ENCODE peak calls at places on chromosomes 13 and 19, in nine cellular contexts. One of them, this sample, is unnamed.
A peak's percentile ranks its signal among the peaks of the same experiment; 100 is the strongest.

GRCh38 chr13:112065521-112065866 is 1.5 kb upstream of the SOX1 start:
- DNase-seq in kidney epithelial cell: no peak
- DNase-seq in esophagus muscularis mucosa: peak; percentile 55
- DNase-seq in GM13976: no peak
- DNase-seq in B cell: no peak
- DNase-seq in epithelial cell of esophagus: no peak
- DNase-seq in GM20000: no peak
- DNase-seq in heart right ventricle: no peak
- DNase-seq in neural crest cell: no peak
- DNase-seq in this sample: no peak

GRCh38 chr19:58468216-58468839 is 1.4 kb downstream of the ZNF324 start:
- DNase-seq in B cell: no peak
- DNase-seq in GM20000: peak; percentile 25
- DNase-seq in epithelial cell of esophagus: peak; percentile 58
- DNase-seq in heart right ventricle: no peak
- DNase-seq in kidney epithelial cell: no peak
- DNase-seq in esophagus muscularis mucosa: no peak
- DNase-seq in neural crest cell: no peak
- DNase-seq in GM13976: no peak
- DNase-seq in this sample: no peak

GRCh38 chr19:15479391-15480345 is at the start of gene PGLYRP2:
- DNase-seq in kidney epithelial cell: no peak
- DNase-seq in B cell: no peak
- DNase-seq in GM20000: no peak
- DNase-seq in epithelial cell of esophagus: peak; percentile 30
- DNase-seq in GM13976: no peak
- DNase-seq in neural crest cell: no peak
- DNase-seq in heart right ventricle: no peak
- DNase-seq in esophagus muscularis mucosa: no peak
- DNase-seq in this sample: no peak

GRCh38 chr19:18262917-18263316 is 11.3 kb downstream of the IQCN start:
- DNase-seq in esophagus muscularis mucosa: no peak
- DNase-seq in heart right ventricle: no peak
- DNase-seq in B cell: no peak
- DNase-seq in neural crest cell: no peak
- DNase-seq in GM13976: no peak
- DNase-seq in epithelial cell of esophagus: no peak
- DNase-seq in kidney epithelial cell: no peak
- DNase-seq in GM20000: no peak
- DNase-seq in this sample: no peak

GRCh38 chr13:99871249-99871898 is 100.2 kb downstream of the ZIC5 start:
- DNase-seq in esophagus muscularis mucosa: no peak
- DNase-seq in B cell: no peak
- DNase-seq in heart right ventricle: no peak
- DNase-seq in kidney epithelial cell: no peak
- DNase-seq in GM20000: no peak
- DNase-seq in epithelial cell of esophagus: no peak
- DNase-seq in neural crest cell: no peak
- DNase-seq in GM13976: no peak
- DNase-seq in this sample: no peak

GRCh38 chr13:73607489-73608156 is 526.6 kb downstream of the KLF12 start:
- DNase-seq in neural crest cell: no peak
- DNase-seq in kidney epithelial cell: no peak
- DNase-seq in epithelial cell of esophagus: peak; percentile 79
- DNase-seq in B cell: no peak
- DNase-seq in heart right ventricle: no peak
- DNase-seq in GM13976: no peak
- DNase-seq in esophagus muscularis mucosa: no peak
- DNase-seq in GM20000: no peak
- DNase-seq in this sample: no peak

GRCh38 chr19:36139473-36140288 is at the start of gene CAPNS1:
- DNase-seq in heart right ventricle: peak; percentile 98
- DNase-seq in neural crest cell: peak; percentile 96
- DNase-seq in epithelial cell of esophagus: peak; percentile 96
- DNase-seq in GM20000: peak; percentile 98
- DNase-seq in kidney epithelial cell: peak; percentile 79
- DNase-seq in B cell: peak; percentile 92
- DNase-seq in GM13976: peak; percentile 98
- DNase-seq in esophagus muscularis mucosa: peak; percentile 98
- DNase-seq in this sample: peak; percentile 97

GRCh38 chr19:14059093-14059480 is 2.8 kb downstream of the PALM3 start:
- DNase-seq in neural crest cell: peak; percentile 36
- DNase-seq in esophagus muscularis mucosa: no peak
- DNase-seq in B cell: peak; percentile 55
- DNase-seq in kidney epithelial cell: no peak
- DNase-seq in GM13976: peak; percentile 84
- DNase-seq in epithelial cell of esophagus: no peak
- DNase-seq in heart right ventricle: no peak
- DNase-seq in GM20000: peak; percentile 86
- DNase-seq in this sample: no peak

GRCh38 chr19:18091217-18091608 is 4.5 kb upstream of the IL12RB1 start:
- DNase-seq in heart right ventricle: peak; percentile 32
- DNase-seq in neural crest cell: no peak
- DNase-seq in esophagus muscularis mucosa: no peak
- DNase-seq in kidney epithelial cell: no peak
- DNase-seq in epithelial cell of esophagus: no peak
- DNase-seq in GM20000: peak; percentile 64
- DNase-seq in B cell: peak; percentile 83
- DNase-seq in GM13976: peak; percentile 68
- DNase-seq in this sample: no peak

GRCh38 chr19:8826371-8826770 is 5.7 kb downstream of the ZNF558 start:
- DNase-seq in GM20000: no peak
- DNase-seq in esophagus muscularis mucosa: no peak
- DNase-seq in epithelial cell of esophagus: no peak
- DNase-seq in GM13976: no peak
- DNase-seq in B cell: no peak
- DNase-seq in kidney epithelial cell: no peak
- DNase-seq in heart right ventricle: no peak
- DNase-seq in neural crest cell: no peak
- DNase-seq in this sample: no peak

GRCh38 chr19:47377208-47377701 is 28.1 kb downstream of the DHX34 start:
- DNase-seq in esophagus muscularis mucosa: no peak
- DNase-seq in B cell: no peak
- DNase-seq in GM13976: no peak
- DNase-seq in heart right ventricle: peak; percentile 72
- DNase-seq in kidney epithelial cell: no peak
- DNase-seq in GM20000: no peak
- DNase-seq in neural crest cell: no peak
- DNase-seq in epithelial cell of esophagus: no peak
- DNase-seq in this sample: no peak

GRCh38 chr19:40279120-40279551 is 6.0 kb downstream of the AKT2 start:
- DNase-seq in B cell: no peak
- DNase-seq in epithelial cell of esophagus: no peak
- DNase-seq in kidney epithelial cell: no peak
- DNase-seq in GM20000: no peak
- DNase-seq in esophagus muscularis mucosa: no peak
- DNase-seq in neural crest cell: no peak
- DNase-seq in heart right ventricle: peak; percentile 80
- DNase-seq in GM13976: no peak
- DNase-seq in this sample: peak; percentile 84

GRCh38 chr13:70755411-70755810 is 647.2 kb upstream of the KLHL1 start:
- DNase-seq in GM13976: no peak
- DNase-seq in GM20000: no peak
- DNase-seq in B cell: no peak
- DNase-seq in epithelial cell of esophagus: no peak
- DNase-seq in heart right ventricle: no peak
- DNase-seq in neural crest cell: no peak
- DNase-seq in esophagus muscularis mucosa: no peak
- DNase-seq in kidney epithelial cell: no peak
- DNase-seq in this sample: no peak

GRCh38 chr19:14393303-14393702 is 12.1 kb downstream of the ADGRE5 start:
- DNase-seq in GM13976: peak; percentile 4
- DNase-seq in neural crest cell: no peak
- DNase-seq in epithelial cell of esophagus: no peak
- DNase-seq in B cell: no peak
- DNase-seq in heart right ventricle: no peak
- DNase-seq in GM20000: no peak
- DNase-seq in kidney epithelial cell: no peak
- DNase-seq in esophagus muscularis mucosa: no peak
- DNase-seq in this sample: no peak

GRCh38 chr19:4208385-4209094 is 20.8 kb upstream of the EBI3 start:
- DNase-seq in epithelial cell of esophagus: peak; percentile 56
- DNase-seq in GM20000: peak; percentile 58
- DNase-seq in kidney epithelial cell: no peak
- DNase-seq in B cell: no peak
- DNase-seq in heart right ventricle: no peak
- DNase-seq in esophagus muscularis mucosa: no peak
- DNase-seq in neural crest cell: no peak
- DNase-seq in GM13976: peak; percentile 66
- DNase-seq in this sample: no peak

GRCh38 chr13:44667950-44668349 is 91.8 kb upstream of the TSC22D1 start:
- DNase-seq in GM20000: peak; percentile 61
- DNase-seq in epithelial cell of esophagus: no peak
- DNase-seq in neural crest cell: no peak
- DNase-seq in heart right ventricle: no peak
- DNase-seq in B cell: no peak
- DNase-seq in GM13976: peak; percentile 58
- DNase-seq in kidney epithelial cell: no peak
- DNase-seq in esophagus muscularis mucosa: no peak
- DNase-seq in this sample: no peak

GRCh38 chr13:43573361-43573740 is 213.4 kb downstream of the ENOX1 start:
- DNase-seq in GM13976: no peak
- DNase-seq in epithelial cell of esophagus: peak; percentile 28
- DNase-seq in kidney epithelial cell: peak; percentile 16
- DNase-seq in heart right ventricle: no peak
- DNase-seq in esophagus muscularis mucosa: no peak
- DNase-seq in B cell: no peak
- DNase-seq in GM20000: no peak
- DNase-seq in neural crest cell: no peak
- DNase-seq in this sample: no peak

GRCh38 chr13:80923907-80924306 is 583.0 kb upstream of the SPRY2 start:
- DNase-seq in GM13976: no peak
- DNase-seq in epithelial cell of esophagus: peak; percentile 30
- DNase-seq in GM20000: no peak
- DNase-seq in heart right ventricle: no peak
- DNase-seq in neural crest cell: no peak
- DNase-seq in esophagus muscularis mucosa: no peak
- DNase-seq in kidney epithelial cell: no peak
- DNase-seq in B cell: no peak
- DNase-seq in this sample: no peak
- TF ChIP-seq CTCF in GM13976: no peak
- TF ChIP-seq CTCF in epithelial cell of esophagus: peak; percentile 48
- TF ChIP-seq CTCF in GM20000: no peak
- TF ChIP-seq CTCF in heart right ventricle: peak; percentile 52
- TF ChIP-seq CTCF in neural crest cell: peak; percentile 36
- TF ChIP-seq CTCF in esophagus muscularis mucosa: peak; percentile 8
- TF ChIP-seq CTCF in kidney epithelial cell: no peak
- TF ChIP-seq CTCF in B cell: no peak
- TF ChIP-seq CTCF in this sample: no peak

GRCh38 chr19:6396305-6396704 is 3.3 kb upstream of the GTF2F1 start:
- DNase-seq in esophagus muscularis mucosa: no peak
- DNase-seq in GM13976: no peak
- DNase-seq in B cell: no peak
- DNase-seq in heart right ventricle: no peak
- DNase-seq in GM20000: no peak
- DNase-seq in kidney epithelial cell: no peak
- DNase-seq in epithelial cell of esophagus: no peak
- DNase-seq in neural crest cell: no peak
- DNase-seq in this sample: no peak
- TF ChIP-seq CTCF in esophagus muscularis mucosa: no peak
- TF ChIP-seq CTCF in GM13976: no peak
- TF ChIP-seq CTCF in B cell: no peak
- TF ChIP-seq CTCF in heart right ventricle: no peak
- TF ChIP-seq CTCF in GM20000: no peak
- TF ChIP-seq CTCF in kidney epithelial cell: no peak
- TF ChIP-seq CTCF in epithelial cell of esophagus: no peak
- TF ChIP-seq CTCF in neural crest cell: no peak
- TF ChIP-seq CTCF in this sample: no peak

DNA sequence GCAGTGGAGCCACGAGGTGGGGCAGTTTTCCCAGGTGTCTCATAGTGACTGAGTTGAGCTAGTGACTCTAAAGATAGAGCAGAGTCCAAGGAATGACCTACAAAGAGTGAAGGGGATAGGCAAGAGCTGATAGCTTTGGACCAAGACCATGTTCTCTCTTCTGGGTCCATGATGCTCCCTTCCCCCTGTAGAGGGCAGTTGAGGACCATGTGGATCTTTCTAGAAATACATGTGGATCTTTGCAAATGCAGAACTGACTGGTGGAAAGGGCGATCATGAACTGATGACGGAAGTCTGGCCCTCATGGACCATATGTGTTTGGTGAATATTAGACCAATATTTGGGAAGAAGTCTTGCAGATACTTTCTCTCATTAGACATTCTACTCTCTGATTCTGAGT is 6.9 kb downstream of the PSG1 start:
- DNase-seq in neural crest cell: no peak
- DNase-seq in B cell: no peak
- DNase-seq in esophagus muscularis mucosa: no peak
- DNase-seq in epithelial cell of esophagus: peak; percentile 17
- DNase-seq in kidney epithelial cell: no peak
- DNase-seq in GM20000: no peak
- DNase-seq in GM13976: no peak
- DNase-seq in heart right ventricle: no peak
- DNase-seq in this sample: no peak
- TF ChIP-seq CTCF in neural crest cell: no peak
- TF ChIP-seq CTCF in B cell: no peak
- TF ChIP-seq CTCF in esophagus muscularis mucosa: no peak
- TF ChIP-seq CTCF in epithelial cell of esophagus: peak; percentile 8
- TF ChIP-seq CTCF in kidney epithelial cell: no peak
- TF ChIP-seq CTCF in GM20000: no peak
- TF ChIP-seq CTCF in GM13976: no peak
- TF ChIP-seq CTCF in heart right ventricle: no peak
- TF ChIP-seq CTCF in this sample: no peak

DNA sequence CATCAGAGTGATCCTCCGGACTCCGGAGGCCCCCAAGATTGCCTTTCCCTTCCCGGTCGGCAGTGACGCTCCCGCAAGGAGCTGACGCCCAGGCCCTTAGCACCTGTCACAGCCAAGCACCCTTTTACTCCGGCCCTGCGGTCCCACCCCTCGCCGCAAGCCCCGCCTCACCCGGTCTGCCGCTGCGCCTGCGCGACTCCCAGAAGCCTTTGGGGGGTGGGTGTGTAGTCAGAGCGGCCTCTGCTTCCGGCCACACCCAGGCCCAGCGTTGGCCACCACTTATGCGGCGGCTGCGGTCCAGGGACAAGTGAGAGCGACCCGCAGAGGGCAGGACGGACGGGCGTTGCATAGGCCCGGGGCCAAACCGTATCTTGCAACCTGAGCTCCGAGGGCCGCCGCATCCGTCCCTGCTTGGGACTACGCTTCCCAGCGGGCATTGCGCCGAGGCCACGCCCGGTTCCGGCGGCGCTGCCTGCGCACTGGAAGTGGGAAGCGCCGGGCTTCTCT is 441 bp upstream of the ZFP28 start:
- DNase-seq in GM13976: peak; percentile 81
- DNase-seq in GM20000: peak; percentile 88
- DNase-seq in kidney epithelial cell: peak; percentile 62
- DNase-seq in heart right ventricle: peak; percentile 95
- DNase-seq in epithelial cell of esophagus: peak; percentile 94
- DNase-seq in neural crest cell: peak; percentile 71
- DNase-seq in esophagus muscularis mucosa: peak; percentile 96
- DNase-seq in B cell: peak; percentile 92
- DNase-seq in this sample: peak; percentile 89
- TF ChIP-seq CTCF in GM13976: no peak
- TF ChIP-seq CTCF in GM20000: no peak
- TF ChIP-seq CTCF in kidney epithelial cell: no peak
- TF ChIP-seq CTCF in heart right ventricle: no peak
- TF ChIP-seq CTCF in epithelial cell of esophagus: no peak
- TF ChIP-seq CTCF in neural crest cell: no peak
- TF ChIP-seq CTCF in esophagus muscularis mucosa: peak; percentile 16
- TF ChIP-seq CTCF in B cell: no peak
- TF ChIP-seq CTCF in this sample: no peak

This sample was measured in uterus.